ENCODE peak calls at places on chromosomes 1 and 21, in four cellular contexts. Q is NCI-H1436; U is NCI-H1092; I is activated CD4-positive, alpha-beta memory T cell treated with anti-CD3 and anti-CD28 coated beads for 36 hours. E is an unnamed sample.

GRCh38 chr1:50978852-50979781 is 9.1 kb downstream of the CDKN2C start:
- DNase-seq in Q (no peak), U (peak), I (no peak), E (peak)

GRCh38 chr1:194795917-194796593 is 1609.6 kb upstream of the B3GALT2 start:
- DNase-seq in Q (no peak), U (no peak), I (no peak), E (no peak)

GRCh38 chr1:78277253-78277652 is 213.5 kb upstream of the PTGFR start:
- DNase-seq in Q (no peak), U (no peak), I (no peak), E (peak)

GRCh38 chr1:66452162-66452561 is 81.8 kb upstream of the SGIP1 start:
- DNase-seq in Q (no peak), U (no peak), I (no peak), E (no peak)

GRCh38 chr1:157144509-157144908 is 6.3 kb upstream of the ETV3 start:
- DNase-seq in Q (no peak), U (no peak), I (no peak), E (no peak)

GRCh38 chr1:54248966-54249365 is 49.0 kb downstream of the MRPL37 start:
- DNase-seq in Q (no peak), U (no peak), I (no peak), E (peak)

GRCh38 chr21:35043549-35043948 is 5.6 kb downstream of the RUNX1 start:
- DNase-seq in Q (no peak), U (no peak), I (peak), E (no peak)

GRCh38 chr1:25217015-25217414 is 15.3 kb downstream of the SYF2 start:
- DNase-seq in Q (no peak), U (no peak), I (no peak), E (no peak)

GRCh38 chr1:231584117-231584516 is 42.5 kb upstream of the DISC1 start:
- DNase-seq in Q (no peak), U (no peak), I (no peak), E (peak)